ENCODE peak calls at places on chromosome 5, in six cellular contexts. W is IMR-90, R is mesendoderm, B is H1, U is H9, S is mesenchymal stem cell. I is an unnamed sample.

GRCh38 chr5:171415115-171415730 is 4.2 kb upstream of the FGF18 start:
- DNase-seq in W (peak; percentile 63), B (no peak), R (no peak), U (peak; percentile 34), S (no peak), I (no peak)

GRCh38 chr5:137728048-137728447 is 7.8 kb downstream of the KLHL3 start:
- DNase-seq in R (no peak), U (no peak), W (no peak), B (no peak), S (no peak), I (no peak)

GRCh38 chr5:173385832-173386360 is 57.7 kb upstream of the STC2 start:
- DNase-seq in B (no peak), R (peak; percentile 22), W (no peak), S (no peak), U (no peak), I (no peak)

GRCh38 chr5:80507663-80508062 is 19.8 kb downstream of the FAM151B start:
- DNase-seq in B (no peak), W (no peak), R (peak; percentile 15), U (no peak), S (no peak), I (no peak)

GRCh38 chr5:149886697-149887470 is 57.7 kb downstream of the PDE6A start:
- DNase-seq in S (peak; percentile 47), R (no peak), W (peak; percentile 33), B (no peak), U (no peak), I (no peak)

GRCh38 chr5:71887680-71888079 is 168.6 kb downstream of the CARTPT start:
- DNase-seq in W (peak; percentile 94), S (peak; percentile 91), U (no peak), B (no peak), R (peak; percentile 89), I (no peak)

GRCh38 chr5:62371409-62371808 is 32.3 kb downstream of the DIMT1 start:
- DNase-seq in W (peak; percentile 2), B (no peak), S (no peak), R (no peak), U (no peak), I (no peak)

GRCh38 chr5:106397700-106398099 is 1273.0 kb downstream of the EFNA5 start:
- DNase-seq in W (peak; percentile 98), S (peak; percentile 78), R (peak; percentile 48), B (no peak), U (no peak), I (no peak)

GRCh38 chr5:107805819-107806218 is 135.1 kb upstream of the EFNA5 start:
- DNase-seq in R (no peak), W (no peak), B (no peak), S (no peak), U (no peak), I (peak; percentile 36)

GRCh38 chr5:42854795-42855194 is 43.1 kb upstream of the SELENOP start:
- DNase-seq in U (no peak), B (no peak), W (no peak), R (no peak), S (no peak), I (no peak)

GRCh38 chr5:112694853-112695709 is 42.6 kb upstream of the APC start:
- DNase-seq in U (no peak), S (peak; percentile 92), R (no peak), W (peak; percentile 59), B (no peak), I (no peak)

GRCh38 chr5:174309131-174309845 is 263.8 kb downstream of the NSG2 start:
- DNase-seq in U (peak; percentile 22), B (no peak), S (no peak), W (no peak), R (no peak), I (no peak)

GRCh38 chr5:122311888-122312669 is at the start of gene SNCAIP:
- DNase-seq in U (peak; percentile 66), R (peak; percentile 57), B (no peak), S (peak; percentile 59), W (peak; percentile 64), I (peak; percentile 59)

GRCh38 chr5:180825768-180826525 is 23.3 kb upstream of the MGAT1 start:
- DNase-seq in B (no peak), R (no peak), S (peak; percentile 57), W (peak; percentile 85), U (no peak), I (no peak)

GRCh38 chr5:112752335-112752734 is 14.7 kb downstream of the APC start:
- DNase-seq in R (no peak), U (no peak), W (no peak), S (no peak), B (no peak), I (no peak)

GRCh38 chr5:135457424-135458071 is 5.4 kb upstream of the TIFAB start:
- DNase-seq in B (peak; percentile 25), W (peak; percentile 36), R (peak; percentile 82), U (peak; percentile 83), S (peak; percentile 56), I (peak; percentile 45)

GRCh38 chr5:90802695-90803317 is 244.2 kb downstream of the ADGRV1 start:
- DNase-seq in R (peak; percentile 81), W (peak; percentile 32), B (no peak), U (peak; percentile 58), S (peak; percentile 46), I (peak; percentile 12)

GRCh38 chr5:81657386-81657785 is 93.5 kb downstream of the SSBP2 start:
- DNase-seq in S (no peak), W (no peak), U (no peak), R (no peak), B (no peak), I (no peak)

GRCh38 chr5:170579623-170580022 is 75.8 kb downstream of the KCNIP1 start:
- DNase-seq in U (no peak), W (no peak), B (no peak), S (no peak), R (peak; percentile 7), I (peak; percentile 21)

GRCh38 chr5:123099514-123100151 is 10.6 kb downstream of the PRDM6 start:
- DNase-seq in W (no peak), B (no peak), U (peak; percentile 78), S (peak; percentile 39), R (peak; percentile 59), I (no peak)

GRCh38 chr5:152389209-152389608 is 15.9 kb downstream of the NMUR2 start:
- DNase-seq in U (no peak), S (no peak), B (no peak), W (peak; percentile 8), R (no peak), I (no peak)

GRCh38 chr5:177595991-177596774 is 3.7 kb upstream of the B4GALT7 start:
- DNase-seq in B (no peak), R (no peak), U (no peak), W (no peak), S (no peak), I (no peak)

GRCh38 chr5:130912088-130912487 is 253.0 kb downstream of the HINT1 start:
- DNase-seq in W (no peak), B (no peak), S (peak; percentile 7), U (no peak), R (no peak), I (no peak)

GRCh38 chr5:122924719-122925395 is 79.4 kb downstream of the SNX24 start:
- DNase-seq in W (no peak), B (no peak), R (no peak), S (no peak), U (no peak), I (no peak)

GRCh38 chr5:96834016-96834415 is 26.3 kb upstream of the ERAP1 start:
- DNase-seq in U (no peak), B (no peak), R (no peak), W (no peak), S (no peak), I (no peak)

GRCh38 chr5:42015254-42015653 is 90.2 kb downstream of the FBXO4 start:
- DNase-seq in R (no peak), S (no peak), U (no peak), W (no peak), B (no peak), I (no peak)

GRCh38 chr5:169805937-169806700 is 169.0 kb downstream of the DOCK2 start:
- DNase-seq in B (no peak), S (no peak), U (no peak), W (no peak), R (no peak), I (no peak)

GRCh38 chr5:38533286-38534121 is 22.9 kb downstream of the LIFR start:
- DNase-seq in W (no peak), B (no peak), U (no peak), S (no peak), R (no peak), I (no peak)

GRCh38 chr5:38534122-38534408 is 22.4 kb downstream of the LIFR start:
- DNase-seq in R (no peak), S (no peak), B (no peak), U (no peak), W (no peak), I (no peak)

GRCh38 chr5:38536968-38537367 is 19.5 kb downstream of the LIFR start:
- DNase-seq in W (no peak), B (no peak), S (no peak), U (no peak), R (no peak), I (no peak)

GRCh38 chr5:38535845-38536244 is 20.6 kb downstream of the LIFR start:
- DNase-seq in S (no peak), W (no peak), U (no peak), B (no peak), R (no peak), I (no peak)

DNA sequence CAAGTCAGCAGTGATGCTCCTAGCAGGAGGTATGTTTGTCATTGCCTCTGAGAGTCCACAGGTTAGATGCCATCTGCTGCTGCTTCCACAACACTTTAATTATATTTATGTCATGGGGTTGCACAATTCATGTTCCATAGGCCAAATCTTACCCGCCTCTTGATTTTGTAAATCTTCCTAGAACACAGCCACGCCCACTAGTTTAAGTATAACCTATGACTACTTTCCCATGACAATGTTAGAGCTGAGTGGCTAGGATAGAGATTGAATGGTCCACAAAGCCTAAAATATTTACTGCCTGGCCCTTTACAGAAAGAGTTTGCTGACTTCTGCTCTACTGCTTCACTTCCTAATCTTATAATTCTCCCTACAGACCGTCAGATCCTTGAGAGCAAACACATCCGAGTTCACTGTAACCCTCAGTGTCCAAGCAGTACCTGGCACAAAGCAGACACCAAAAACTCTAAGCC is 21.1 kb downstream of the LIFR start:
- DNase-seq in B (no peak), U (no peak), R (no peak), S (no peak), W (no peak), I (no peak)
- H2BK15ac ChIP-seq in B (no peak overlapping the region), U (no peak overlapping the region), R (no peak overlapping the region), S (no peak overlapping the region), W (no peak overlapping the region), I (no peak overlapping the region)

GRCh38 chr5:144800169-144800568 is 629.5 kb downstream of the KCTD16 start:
- DNase-seq in W (no peak), S (no peak), R (no peak), B (no peak), U (no peak), I (no peak)

GRCh38 chr5:144794922-144795321 is 624.2 kb downstream of the KCTD16 start:
- DNase-seq in W (peak; percentile 0), U (no peak), R (peak; percentile 84), S (peak; percentile 1), B (no peak), I (no peak)

GRCh38 chr5:144798595-144798994 is 627.9 kb downstream of the KCTD16 start:
- DNase-seq in U (no peak), R (peak; percentile 28), B (no peak), W (no peak), S (no peak), I (no peak)
- H2BK15ac ChIP-seq in U (no peak overlapping the region), R (no peak overlapping the region), B (no peak overlapping the region), W (no peak overlapping the region), S (no peak overlapping the region), I (no peak overlapping the region)

GRCh38 chr5:115641948-115642347 is 16.1 kb upstream of the TMED7 start:
- DNase-seq in R (no peak), B (no peak), S (no peak), W (peak; percentile 11), U (no peak), I (no peak)
- H2BK15ac ChIP-seq in R (no peak overlapping the region), B (no peak overlapping the region), S (no peak overlapping the region), W (no peak overlapping the region), U (no peak overlapping the region), I (no peak overlapping the region)

GRCh38 chr5:139164020-139164419 is 34.1 kb downstream of the SIL1 start:
- DNase-seq in W (no peak), B (no peak), R (no peak), S (no peak), U (no peak), I (no peak)
- H2BK15ac ChIP-seq in W (no peak overlapping the region), B (no peak overlapping the region), R (no peak overlapping the region), S (no peak overlapping the region), U (no peak overlapping the region), I (no peak overlapping the region)